ENCODE peak calls at places on chromosomes 12 and 14, in six cellular contexts. I is lung, F is MM.1S, D is Panc1, X is adipocyte, A is tibial nerve. L is an unnamed sample.
A peak's percentile ranks its signal among the peaks of the same experiment; 100 is the strongest.

GRCh38 chr12:61879229-61879628 is 381.0 kb upstream of the USP15 start:
- DNase-seq in D (no peak), A (no peak), F (no peak), X (no peak), I (no peak), L (no peak)

GRCh38 chr12:71250186-71250585 is 92.4 kb upstream of the TSPAN8 start:
- DNase-seq in A (no peak), X (no peak), F (no peak), D (no peak), I (no peak), L (no peak)

GRCh38 chr14:79734151-79734550 is 477.2 kb downstream of the DIO2 start:
- DNase-seq in X (no peak), F (no peak), D (no peak), A (no peak), I (no peak), L (no peak)

GRCh38 chr14:85175556-85175955 is 354.4 kb upstream of the FLRT2 start:
- DNase-seq in I (no peak), D (no peak), F (no peak), X (peak; percentile 57), A (no peak), L (no peak)

GRCh38 chr14:36996133-36996856 is 176.1 kb downstream of the SLC25A21 start:
- DNase-seq in A (no peak), I (no peak), F (no peak), D (no peak), X (peak; percentile 57), L (no peak)

GRCh38 chr12:95547522-95548055 is 3.7 kb downstream of the USP44 start:
- DNase-seq in A (no peak), F (no peak), I (peak; percentile 71), D (no peak), X (peak; percentile 36), L (no peak)

GRCh38 chr14:99718031-99718810 is 34.1 kb downstream of the CYP46A1 start:
- DNase-seq in I (peak; percentile 25), X (no peak), D (no peak), A (no peak), F (no peak), L (no peak)

GRCh38 chr12:52324068-52324444 is 2.9 kb upstream of the KRT83 start:
- DNase-seq in X (no peak), I (no peak), D (no peak), A (no peak), F (no peak), L (no peak)

GRCh38 chr14:24147761-24148428 is 597 bp downstream of the RNF31 start:
- DNase-seq in F (no peak), D (no peak), I (no peak), X (no peak), A (no peak), L (no peak)

GRCh38 chr14:103127861-103128598 is 4.8 kb downstream of the TNFAIP2 start:
- DNase-seq in I (no peak), F (no peak), X (no peak), D (no peak), A (no peak), L (no peak)

GRCh38 chr12:53044052-53044581 is 5.7 kb upstream of the TNS2 start:
- DNase-seq in A (no peak), I (no peak), F (no peak), X (no peak), D (no peak), L (peak; percentile 35)

GRCh38 chr14:32366256-32366655 is 37.2 kb downstream of the AKAP6 start:
- DNase-seq in A (no peak), D (no peak), F (no peak), I (no peak), X (peak; percentile 52), L (no peak)

GRCh38 chr14:81449114-81449513 is 49.0 kb upstream of the STON2 start:
- DNase-seq in D (no peak), I (no peak), X (no peak), A (no peak), F (no peak), L (no peak)

GRCh38 chr14:104586832-104587620 is 7.5 kb downstream of the C14orf180 start:
- DNase-seq in A (no peak), D (no peak), F (no peak), X (no peak), I (no peak), L (no peak)

GRCh38 chr12:62166525-62166924 is 93.7 kb upstream of the USP15 start:
- DNase-seq in X (peak; percentile 82), F (no peak), D (no peak), A (no peak), I (no peak), L (no peak)

GRCh38 chr14:100287202-100287997 is 18.8 kb downstream of the SLC25A29 start:
- DNase-seq in F (no peak), A (no peak), X (no peak), I (no peak), D (no peak), L (no peak)

GRCh38 chr12:19872745-19873144 is 433.5 kb downstream of the AEBP2 start:
- DNase-seq in X (no peak), D (no peak), I (no peak), A (no peak), F (no peak), L (no peak)

GRCh38 chr12:121769297-121769830 is 24.1 kb downstream of the RHOF start:
- DNase-seq in X (no peak), F (no peak), I (no peak), D (no peak), A (no peak), L (no peak)

GRCh38 chr12:46963977-46964376 is 115.4 kb upstream of the PCED1B start:
- DNase-seq in F (no peak), X (peak; percentile 63), A (no peak), D (no peak), I (no peak), L (no peak)

GRCh38 chr14:29584992-29585391 is 342.7 kb downstream of the PRKD1 start:
- DNase-seq in X (peak; percentile 94), A (no peak), I (peak; percentile 61), D (no peak), F (no peak), L (peak; percentile 69)

GRCh38 chr12:65584041-65584440 is 240.2 kb upstream of the HMGA2 start:
- DNase-seq in I (no peak), A (no peak), F (no peak), D (no peak), X (no peak), L (no peak)
- H3K27me3 ChIP-seq in I (no peaks in the 10 kb centered on the region), A (no peaks in the 10 kb centered on the region), F (no peaks in the 10 kb centered on the region), D (no peaks in the 10 kb centered on the region), X (no peaks in the 10 kb centered on the region), L (no peaks in the 10 kb centered on the region)

DNA sequence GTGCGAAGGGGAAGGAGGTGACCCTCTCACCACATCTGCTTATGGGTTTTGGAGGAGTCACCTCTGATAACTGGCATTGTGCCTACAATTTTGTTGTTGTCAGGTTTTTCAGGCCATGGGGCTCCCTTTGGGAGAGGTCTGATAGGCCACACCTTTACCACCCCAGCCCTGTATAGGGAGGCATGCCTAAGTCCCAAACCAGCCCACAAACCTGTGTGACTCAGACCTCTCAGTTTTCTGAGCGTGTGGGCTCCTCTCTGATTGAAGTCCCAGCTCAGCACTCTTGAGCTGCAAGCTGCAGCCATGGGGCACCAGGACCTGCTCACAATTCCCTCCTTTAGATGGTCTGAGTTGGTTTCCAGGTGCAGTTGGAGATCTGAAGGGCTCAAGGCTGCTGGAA is 1429.3 kb upstream of the TMEM132C start:
- DNase-seq in A (no peak), I (no peak), D (no peak), X (no peak), F (no peak), L (no peak)
- H3K9me3 ChIP-seq in A (no peaks in the 10 kb centered on the region), I (peaks cover 5% of the 10 kb centered on the region), D (no peaks in the 10 kb centered on the region), X (peaks cover 22% of the 10 kb centered on the region), F (no peaks in the 10 kb centered on the region), L (peaks cover 20% of the 10 kb centered on the region)

DNA sequence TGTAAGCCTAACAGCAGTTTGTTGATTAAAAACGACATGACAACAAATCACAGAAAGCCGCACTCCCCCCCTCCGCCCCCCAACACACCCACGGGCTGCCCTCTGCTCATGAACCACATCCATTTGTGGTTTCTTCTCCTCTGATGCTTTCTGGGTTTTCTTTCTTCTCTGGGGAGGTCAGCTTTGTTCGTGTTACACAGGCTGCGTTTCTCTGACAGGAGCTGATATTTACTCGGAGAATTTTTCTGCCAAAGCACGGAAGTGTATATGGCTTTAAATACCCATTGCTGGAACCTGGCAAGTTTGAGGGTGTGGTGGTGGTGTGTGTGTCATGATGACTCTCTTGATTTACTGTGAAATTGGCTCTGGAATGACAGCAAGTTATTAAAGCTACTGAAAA is 883.7 kb upstream of the TMEM132C start:
- DNase-seq in D (no peak), F (no peak), A (no peak), X (peak; percentile 37), I (no peak), L (no peak)
- H3K27me3 ChIP-seq in D (no peaks in the 10 kb centered on the region), F (no peaks in the 10 kb centered on the region), A (no peaks in the 10 kb centered on the region), X (peaks cover 3% of the 10 kb centered on the region), I (no peaks in the 10 kb centered on the region), L (peaks cover 10% of the 10 kb centered on the region)

GRCh38 chr12:7169951-7170350 is 19.5 kb upstream of the PEX5 start:
- DNase-seq in F (no peak), A (no peak), X (no peak), I (no peak), D (no peak), L (no peak)
- H3K9me3 ChIP-seq in F (no peaks in the 10 kb centered on the region), A (no peaks in the 10 kb centered on the region), X (peaks cover 67% of the 10 kb centered on the region), I (no peaks in the 10 kb centered on the region), D (peaks cover 12% of the 10 kb centered on the region), L (peaks cover 11% of the 10 kb centered on the region)

GRCh38 chr14:76882646-76883045 is 56.4 kb downstream of the LRRC74A start:
- DNase-seq in X (peak; percentile 59), F (no peak), D (no peak), A (no peak), I (no peak), L (no peak)
- H3K27me3 ChIP-seq in X (no peaks in the 10 kb centered on the region), F (no peaks in the 10 kb centered on the region), D (no peaks in the 10 kb centered on the region), A (no peaks in the 10 kb centered on the region), I (no peaks in the 10 kb centered on the region), L (no peaks in the 10 kb centered on the region)

GRCh38 chr12:34602213-34602940 is 580.1 kb downstream of the ALG10 start:
- DNase-seq in A (no peak), I (peak; percentile 26), X (no peak), F (no peak), D (no peak), L (no peak)

GRCh38 chr12:34600592-34601462 is 578.5 kb downstream of the ALG10 start:
- DNase-seq in F (no peak), A (no peak), X (no peak), D (no peak), I (no peak), L (no peak)

GRCh38 chr12:34599530-34600513 is 577.5 kb downstream of the ALG10 start:
- DNase-seq in X (no peak), I (peak; percentile 22), D (no peak), A (no peak), F (no peak), L (peak; percentile 48)

GRCh38 chr12:34603382-34604035 is 581.2 kb downstream of the ALG10 start:
- DNase-seq in A (no peak), F (no peak), D (no peak), I (no peak), X (no peak), L (peak; percentile 46)

GRCh38 chr12:34601689-34602088 is 579.4 kb downstream of the ALG10 start:
- DNase-seq in A (no peak), X (no peak), D (no peak), F (no peak), I (no peak), L (peak; percentile 38)
- H3K9me3 ChIP-seq in A (no peaks in the 10 kb centered on the region), X (no peaks in the 10 kb centered on the region), D (no peaks in the 10 kb centered on the region), F (no peaks in the 10 kb centered on the region), I (no peaks in the 10 kb centered on the region), L (peaks cover 2% of the 10 kb centered on the region)

DNA sequence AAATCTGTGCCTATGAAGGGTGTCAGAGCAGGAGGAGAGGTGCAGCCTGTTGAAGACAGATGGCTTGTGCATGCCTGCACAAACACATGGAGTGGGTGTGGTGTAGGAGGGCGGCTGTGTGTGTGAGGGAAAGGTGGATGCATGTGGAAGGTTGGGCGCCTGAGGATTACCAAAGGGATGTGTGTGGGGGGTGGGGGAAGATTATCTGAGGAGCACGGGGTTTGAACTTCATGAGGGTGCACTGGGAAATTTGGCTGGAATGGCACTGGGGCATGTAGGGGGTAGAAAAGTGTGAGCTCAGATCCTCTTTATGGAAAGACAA is 2.7 kb downstream of the NTF3 start:
- DNase-seq in I (no peak), A (no peak), D (no peak), F (no peak), X (no peak), L (no peak)
- H3K27me3 ChIP-seq in I (peaks cover 2% of the 10 kb centered on the region), A (no peaks in the 10 kb centered on the region), D (no peaks in the 10 kb centered on the region), F (peaks cover 30% of the 10 kb centered on the region), X (peaks cover 51% of the 10 kb centered on the region), L (no peaks in the 10 kb centered on the region)

L was measured in tibial artery.